ENCODE peak calls at places on chromosomes 11 and 22, in nine cellular contexts. J, R, F, V, X, Z, W, N and U are unnamed samples.

GRCh38 chr11:94794287-94795168 is 26.4 kb downstream of the AMOTL1 start:
- DNase-seq in N (peak; percentile 50), V (peak; percentile 73), J (no peak), W (no peak), F (no peak), X (no peak), Z (no peak), R (peak; percentile 69), U (peak; percentile 80)

GRCh38 chr22:46056169-46057041 is 79.4 kb upstream of the WNT7B start:
- DNase-seq in W (no peak), R (no peak), Z (peak; percentile 74), J (no peak), N (no peak), X (no peak), F (no peak), V (peak; percentile 38), U (no peak)

GRCh38 chr11:34226210-34226609 is 120.8 kb downstream of the NAT10 start:
- DNase-seq in W (no peak), F (no peak), V (no peak), Z (no peak), N (no peak), R (no peak), J (no peak), X (no peak), U (no peak)

GRCh38 chr22:44182591-44183588 is 2.2 kb downstream of the PARVG start:
- DNase-seq in Z (peak; percentile 54), N (no peak), J (peak; percentile 28), F (no peak), V (peak; percentile 48), W (peak; percentile 35), X (peak; percentile 70), R (no peak), U (no peak)

GRCh38 chr11:134346101-134346975 is 14.6 kb downstream of the GLB1L2 start:
- DNase-seq in N (no peak), Z (peak; percentile 49), V (no peak), W (no peak), X (no peak), R (no peak), J (no peak), F (no peak), U (no peak)

GRCh38 chr11:75656044-75656726 is 12.7 kb downstream of the MAP6 start:
- DNase-seq in W (no peak), X (no peak), R (no peak), V (no peak), N (no peak), J (no peak), Z (no peak), F (no peak), U (peak; percentile 52)

GRCh38 chr11:6468712-6469495 is 4.8 kb downstream of the TRIM3 start:
- DNase-seq in V (peak; percentile 91), Z (peak; percentile 68), F (peak; percentile 53), J (no peak), R (peak; percentile 82), W (no peak), X (peak; percentile 76), N (peak; percentile 97), U (peak; percentile 79)

GRCh38 chr11:20544536-20545237 is 54.7 kb upstream of the SLC6A5 start:
- DNase-seq in Z (no peak), F (no peak), R (no peak), X (no peak), N (no peak), W (no peak), V (no peak), J (no peak), U (no peak)

GRCh38 chr11:118975771-118976709 is 4.5 kb downstream of the FOXR1 start:
- DNase-seq in R (no peak), N (no peak), F (no peak), W (no peak), V (no peak), Z (no peak), J (no peak), X (no peak), U (no peak)